ENCODE peak calls at places on chromosomes 12 and 14, in six cellular contexts. X is GM12878, J is fibroblast of lung, T is pancreas, G is cardiac muscle cell, A is lower leg skin. H is an unnamed sample.

GRCh38 chr12:54935235-54935951 is 49.2 kb downstream of the TESPA1 start:
- DNase-seq in X (peak), J (peak), T (no peak), G (no peak), A (no peak), H (peak)

GRCh38 chr14:53764846-53765245 is 191.8 kb downstream of the BMP4 start:
- DNase-seq in X (no peak), J (no peak), T (no peak), G (no peak), A (no peak), H (no peak)

GRCh38 chr12:68481181-68481941 is 129.3 kb upstream of the RAP1B start:
- DNase-seq in X (peak), J (no peak), T (no peak), G (no peak), A (no peak), H (peak)

GRCh38 chr12:105271364-105271763 is 35.4 kb upstream of the APPL2 start:
- DNase-seq in X (no peak), J (no peak), T (no peak), G (no peak), A (no peak), H (no peak)

GRCh38 chr12:108828774-108829173 is 28.6 kb downstream of the SSH1 start:
- DNase-seq in X (no peak), J (peak), T (no peak), G (no peak), A (no peak), H (no peak)

GRCh38 chr12:124609041-124609984 is 41.9 kb upstream of the NCOR2 start:
- DNase-seq in X (peak), J (peak), T (peak), G (no peak), A (peak), H (peak)

GRCh38 chr14:105602799-105603763 is 76.7 kb downstream of the TMEM121 start:
- DNase-seq in X (no peak), J (no peak), T (no peak), G (no peak), A (no peak), H (no peak)

GRCh38 chr12:2397356-2398045 is 344.7 kb downstream of the CACNA1C start:
- DNase-seq in X (no peak), J (peak), T (no peak), G (no peak), A (no peak), H (no peak)

GRCh38 chr14:71467419-71467818 is 464.8 kb upstream of the RGS6 start:
- DNase-seq in X (no peak), J (peak), T (no peak), G (no peak), A (no peak), H (no peak)

GRCh38 chr12:30696486-30696885 is 817 bp upstream of the IPO8 start:
- DNase-seq in X (no peak), J (no peak), T (no peak), G (no peak), A (no peak), H (no peak)

GRCh38 chr14:82182646-82183045 is 649.0 kb upstream of the SEL1L start:
- DNase-seq in X (no peak), J (no peak), T (no peak), G (no peak), A (no peak), H (no peak)

GRCh38 chr14:52461721-52462120 is 90.6 kb downstream of the TXNDC16 start:
- DNase-seq in X (no peak), J (no peak), T (no peak), G (no peak), A (no peak), H (no peak)

GRCh38 chr12:15733136-15733535 is 56.1 kb downstream of the EPS8 start:
- DNase-seq in X (no peak), J (no peak), T (no peak), G (no peak), A (no peak), H (no peak)

GRCh38 chr14:65330416-65330815 is 82.1 kb upstream of the FUT8 start:
- DNase-seq in X (no peak), J (no peak), T (no peak), G (no peak), A (no peak), H (no peak)

GRCh38 chr12:46357438-46358324 is 14.9 kb downstream of the SLC38A2 start:
- DNase-seq in X (no peak), J (peak), T (no peak), G (no peak), A (no peak), H (no peak)

GRCh38 chr14:73744175-73744867 is 30.1 kb upstream of the PNMA1 start:
- DNase-seq in X (no peak), J (no peak), T (no peak), G (no peak), A (no peak), H (no peak)

GRCh38 chr12:119788783-119789182 is 88.3 kb downstream of the CIT start:
- DNase-seq in X (no peak), J (no peak), T (no peak), G (no peak), A (no peak), H (no peak)

GRCh38 chr14:64947710-64948611 is 5.4 kb upstream of the GPX2 start:
- DNase-seq in X (no peak), J (no peak), T (no peak), G (no peak), A (peak), H (no peak)

GRCh38 chr14:99230271-99231141 is 41.5 kb downstream of the BCL11B start:
- DNase-seq in X (no peak), J (peak), T (no peak), G (no peak), A (no peak), H (no peak)

GRCh38 chr12:4564819-4565218 is 2.8 kb downstream of the DYRK4 start:
- DNase-seq in X (peak), J (no peak), T (no peak), G (no peak), A (no peak), H (no peak)

GRCh38 chr14:104138891-104139459 is 588 bp downstream of the KIF26A start:
- DNase-seq in X (no peak), J (no peak), T (peak), G (no peak), A (peak), H (no peak)

GRCh38 chr14:83520837-83521236 is 1987.2 kb upstream of the SEL1L start:
- DNase-seq in X (no peak), J (peak), T (no peak), G (no peak), A (no peak), H (no peak)

GRCh38 chr12:110566993-110567392 is 16.1 kb downstream of the PPTC7 start:
- DNase-seq in X (no peak), J (no peak), T (no peak), G (no peak), A (peak), H (no peak)

GRCh38 chr12:110564471-110564991 is 18.6 kb downstream of the PPTC7 start:
- DNase-seq in X (no peak), J (no peak), T (no peak), G (no peak), A (peak), H (no peak)

GRCh38 chr12:110563702-110564470 is 19.2 kb downstream of the PPTC7 start:
- DNase-seq in X (no peak), J (peak), T (no peak), G (peak), A (no peak), H (no peak)

GRCh38 chr12:110568752-110569151 is 14.4 kb downstream of the PPTC7 start:
- DNase-seq in X (no peak), J (no peak), T (no peak), G (no peak), A (peak), H (no peak)

DNA sequence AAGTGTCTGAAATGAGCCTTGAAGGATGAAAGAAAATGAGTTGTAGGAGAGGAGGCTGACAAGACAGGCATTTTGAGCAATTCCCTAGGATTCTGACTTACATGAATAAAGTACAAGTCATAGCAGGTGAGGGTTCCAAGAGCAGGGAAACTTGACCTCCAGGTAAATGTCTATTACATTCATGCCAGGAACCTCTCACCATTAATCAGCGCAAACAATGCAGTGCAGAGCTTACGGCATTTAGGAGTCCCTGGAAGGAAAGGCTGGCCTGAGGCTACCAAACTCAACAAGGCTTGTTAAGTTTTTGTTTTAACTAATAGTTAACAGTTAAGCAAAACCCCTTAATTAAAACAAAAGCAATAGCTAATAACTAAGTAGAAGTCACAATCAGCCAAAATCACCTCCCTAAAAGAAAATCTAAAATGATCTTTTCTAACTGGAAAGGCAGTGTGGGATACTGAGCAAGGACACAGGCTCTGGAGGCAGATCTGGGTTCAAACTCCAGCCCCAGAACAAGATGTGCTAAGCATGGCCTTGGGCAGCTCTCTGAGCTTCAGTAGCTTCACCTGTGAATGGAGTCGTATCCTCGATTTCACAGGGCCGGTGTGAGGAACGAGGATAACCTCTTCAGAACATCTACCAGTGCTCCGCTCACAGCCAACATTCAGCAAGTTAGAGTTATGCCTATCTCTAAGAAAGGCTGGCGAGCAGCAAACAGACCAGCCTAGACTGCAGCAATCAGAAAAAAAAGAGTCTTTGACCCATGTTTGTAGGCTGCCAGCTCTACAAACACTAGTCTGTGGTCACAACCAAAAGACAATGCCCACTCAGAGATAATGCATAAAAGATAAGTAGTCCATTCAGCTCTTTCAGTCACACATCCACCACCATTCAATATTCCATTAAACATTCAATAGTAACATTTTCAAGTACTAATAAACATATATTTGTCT is 16.9 kb downstream of the PPTC7 start:
- DNase-seq in X (no peak), J (peak), T (no peak), G (no peak), A (peak), H (no peak)
- H3K4me3 ChIP-seq in X (no peak), J (no peak), T (no peak), G (no peak), A (no peak), H (no peak)

GRCh38 chr14:102772781-102773570 is 4.3 kb upstream of the TRAF3 start:
- DNase-seq in X (no peak), J (no peak), T (no peak), G (peak), A (no peak), H (no peak)
- TF ChIP-seq CTCF in X (peak), J (no peak), T (no peak), G (peak), A (no peak), H (peak)

GRCh38 chr14:90061849-90062794 is at the start of gene KCNK13:
- DNase-seq in X (no peak), J (peak), T (peak), G (peak), A (peak), H (no peak)
- H3K4me3 ChIP-seq in X (peak), J (peak), T (peak), G (peak), A (peak), H (peak)

DNA sequence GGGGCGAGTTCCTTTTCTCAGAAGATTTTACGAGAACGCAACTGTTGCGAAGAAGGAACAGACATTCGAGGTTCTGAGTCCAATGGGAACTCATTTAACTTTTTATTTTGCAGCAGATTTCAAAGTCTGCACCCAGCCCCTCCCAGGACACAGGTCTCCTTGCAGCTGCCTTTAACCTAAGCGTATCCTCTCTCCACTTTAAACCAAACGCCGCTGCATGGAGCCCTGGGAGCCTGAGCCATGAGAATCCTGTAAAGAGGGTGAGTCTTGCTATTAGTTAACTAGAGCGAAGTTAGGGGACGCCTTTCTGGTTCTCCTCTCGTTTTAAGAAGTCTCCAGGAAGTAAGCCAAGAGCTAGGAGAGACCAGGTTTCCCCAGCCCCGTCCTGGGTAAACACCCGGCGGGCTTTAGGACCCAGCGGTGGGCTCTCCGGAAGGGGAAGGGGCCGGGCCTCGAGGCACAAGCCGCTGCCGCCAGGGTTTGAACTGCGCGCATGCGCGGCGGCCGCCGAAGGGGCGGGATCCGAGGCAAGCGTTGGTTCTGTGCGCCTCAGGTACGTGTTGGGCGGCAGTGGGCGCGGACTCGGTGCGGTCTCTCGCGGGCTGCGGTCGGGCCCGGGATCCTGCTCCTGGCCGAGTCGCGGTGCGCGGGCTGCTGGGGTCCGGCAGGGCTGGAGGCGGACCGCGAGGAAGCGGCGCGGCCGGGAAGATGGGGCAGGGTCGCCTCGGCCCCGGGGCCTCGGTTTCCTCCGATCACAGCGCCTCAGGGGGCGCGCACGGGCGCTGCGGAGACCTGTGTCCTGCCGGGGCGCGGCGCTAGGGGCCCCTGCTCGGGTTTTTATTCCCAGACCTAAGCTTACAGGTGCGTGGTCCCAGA is at the start of gene TDP1:
- DNase-seq in X (peak), J (peak), T (peak), G (peak), A (peak), H (peak)
- TF ChIP-seq CTCF in X (no peak), J (no peak), T (no peak), G (peak), A (no peak), H (peak)

GRCh38 chr12:110733089-110733715 is 9.5 kb downstream of the PPP1CC start:
- DNase-seq in X (no peak), J (peak), T (no peak), G (no peak), A (no peak), H (no peak)
- H3K4me3 ChIP-seq in X (no peak), J (no peak), T (no peak), G (no peak), A (no peak), H (no peak)

GRCh38 chr14:55553791-55554190 is 26.2 kb upstream of the KTN1 start:
- DNase-seq in X (no peak), J (no peak), T (no peak), G (no peak), A (no peak), H (no peak)
- TF ChIP-seq CTCF in X (no peak), J (no peak), T (no peak), G (no peak), A (no peak), H (no peak)

DNA sequence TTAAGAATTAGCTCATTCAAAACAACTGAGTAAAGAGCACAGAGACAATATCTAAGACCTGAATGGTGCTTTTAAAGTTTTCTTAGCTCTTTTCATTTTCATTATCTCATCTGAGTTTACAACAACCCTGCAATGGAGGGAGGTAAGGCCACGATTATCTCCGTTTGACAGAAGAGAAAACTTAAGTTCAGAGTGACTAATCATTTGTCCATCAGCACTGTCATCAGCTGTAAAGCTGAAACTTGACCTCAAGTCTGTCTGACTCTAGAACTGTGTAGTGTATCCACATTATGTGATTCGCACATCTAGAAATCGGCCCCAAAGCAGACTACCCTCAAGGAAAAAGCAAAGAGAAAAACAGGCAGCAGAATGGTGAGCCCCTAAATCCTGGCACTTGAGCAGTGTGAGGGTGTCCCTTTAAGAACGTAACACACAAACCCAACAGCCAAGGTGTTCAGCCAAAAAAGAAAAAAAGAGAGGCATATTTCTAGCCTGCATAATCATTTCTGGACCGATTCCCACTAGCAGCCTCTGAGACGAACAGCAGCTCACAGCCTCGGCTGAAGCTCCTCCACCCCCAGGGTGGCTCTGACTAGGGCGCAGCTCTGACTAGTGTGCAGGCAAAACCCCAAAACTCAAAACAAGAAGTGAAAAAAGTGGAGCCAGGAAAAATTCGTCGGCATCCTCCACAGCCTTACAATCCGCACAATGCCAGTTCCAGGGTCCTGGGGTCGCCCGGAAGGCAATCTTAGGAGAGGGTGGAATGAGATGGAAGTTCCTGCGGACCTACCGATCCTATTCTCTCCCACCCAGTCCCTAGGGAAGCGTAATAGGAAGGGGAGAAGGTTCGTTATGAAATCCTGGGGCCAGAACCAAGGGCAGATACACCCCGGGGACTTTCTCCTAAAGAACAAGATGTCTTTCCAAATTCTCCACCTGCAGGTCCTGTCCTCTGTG is 1.5 kb downstream of the STXBP6 start:
- DNase-seq in X (no peak), J (peak), T (peak), G (no peak), A (peak), H (no peak)
- H3K4me3 ChIP-seq in X (no peak), J (peak), T (peak), G (no peak), A (peak), H (no peak)

GRCh38 chr14:106681161-106681955 is 1155.0 kb downstream of the TMEM121 start:
- DNase-seq in X (no peak), J (no peak), T (no peak), G (no peak), A (no peak), H (no peak)

GRCh38 chr14:106679776-106680175 is 1153.4 kb downstream of the TMEM121 start:
- DNase-seq in X (no peak), J (no peak), T (no peak), G (no peak), A (no peak), H (no peak)
- TF ChIP-seq CTCF in X (no peak), J (no peak), T (no peak), G (no peak), A (no peak), H (no peak)

GRCh38 chr14:76040704-76041103 is 55.1 kb downstream of the IFT43 start:
- DNase-seq in X (no peak), J (no peak), T (no peak), G (no peak), A (no peak), H (no peak)

GRCh38 chr14:76050797-76051392 is 65.3 kb downstream of the IFT43 start:
- DNase-seq in X (peak), J (peak), T (peak), G (peak), A (no peak), H (peak)

GRCh38 chr14:76050250-76050649 is 64.7 kb downstream of the IFT43 start:
- DNase-seq in X (no peak), J (no peak), T (no peak), G (no peak), A (no peak), H (no peak)

DNA sequence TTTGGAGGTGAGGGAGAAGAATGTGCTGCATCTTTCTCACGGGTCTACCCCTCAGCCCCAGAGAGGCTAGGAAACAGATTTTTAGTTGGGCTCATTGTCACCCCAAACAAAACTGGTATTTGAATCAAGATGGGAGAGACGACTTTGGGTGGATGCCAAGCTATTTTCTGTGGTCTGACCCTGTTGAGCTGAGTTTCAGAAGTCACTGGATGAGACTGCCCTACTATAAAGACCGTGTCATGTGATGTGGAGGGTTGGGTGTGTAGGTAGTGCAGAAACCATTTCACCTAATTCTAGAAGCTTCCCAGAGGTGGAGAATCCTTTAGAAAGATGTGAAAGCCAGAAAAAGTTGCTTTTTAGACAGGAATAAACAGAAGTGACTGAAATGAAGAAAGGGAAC is 60.2 kb downstream of the IFT43 start:
- DNase-seq in X (no peak), J (no peak), T (no peak), G (no peak), A (no peak), H (no peak)
- H3K4me3 ChIP-seq in X (no peak), J (no peak), T (no peak), G (no peak), A (no peak), H (no peak)

H was measured in GM12864.